ENCODE peak calls at places on chromosomes 1 and 21, in six cellular contexts. One of them, this sample, is unnamed. For H3K79me2, the result is how much of the 10 kb centered on the place peaks cover.

GRCh38 chr1:230681599-230681998 is 32.3 kb downstream of the AGT start:
- DNase-seq in hepatocyte: peak
- DNase-seq in PC-3: peak
- DNase-seq in HCT116: peak
- DNase-seq in OCI-LY7: no peak
- DNase-seq in neural progenitor cell: no peak
- DNase-seq in this sample: peak

GRCh38 chr1:6273380-6273891 is 12.5 kb upstream of the GPR153 start:
- DNase-seq in hepatocyte: peak
- DNase-seq in PC-3: peak
- DNase-seq in HCT116: no peak
- DNase-seq in OCI-LY7: no peak
- DNase-seq in neural progenitor cell: peak
- DNase-seq in this sample: peak

GRCh38 chr1:203673550-203674411 is 47.1 kb downstream of the ATP2B4 start:
- DNase-seq in hepatocyte: peak
- DNase-seq in PC-3: peak
- DNase-seq in HCT116: peak
- DNase-seq in OCI-LY7: peak
- DNase-seq in neural progenitor cell: no peak
- DNase-seq in this sample: peak

GRCh38 chr21:36254106-36254941 is 65.7 kb upstream of the MORC3 start:
- DNase-seq in hepatocyte: no peak
- DNase-seq in PC-3: no peak
- DNase-seq in HCT116: no peak
- DNase-seq in OCI-LY7: peak
- DNase-seq in neural progenitor cell: peak
- DNase-seq in this sample: no peak

GRCh38 chr21:27306821-27307746 is 340.2 kb upstream of the ADAMTS5 start:
- DNase-seq in hepatocyte: no peak
- DNase-seq in PC-3: no peak
- DNase-seq in HCT116: no peak
- DNase-seq in OCI-LY7: no peak
- DNase-seq in neural progenitor cell: no peak
- DNase-seq in this sample: peak

GRCh38 chr1:5910276-5910620 is 82.0 kb downstream of the NPHP4 start:
- DNase-seq in hepatocyte: no peak
- DNase-seq in PC-3: no peak
- DNase-seq in HCT116: no peak
- DNase-seq in OCI-LY7: no peak
- DNase-seq in neural progenitor cell: no peak
- DNase-seq in this sample: no peak

GRCh38 chr1:227775841-227776240 is 39.6 kb upstream of the PRSS38 start:
- DNase-seq in hepatocyte: no peak
- DNase-seq in PC-3: no peak
- DNase-seq in HCT116: no peak
- DNase-seq in OCI-LY7: no peak
- DNase-seq in neural progenitor cell: no peak
- DNase-seq in this sample: peak

GRCh38 chr1:6275826-6276764 is 15.2 kb upstream of the GPR153 start:
- DNase-seq in hepatocyte: peak
- DNase-seq in PC-3: no peak
- DNase-seq in HCT116: no peak
- DNase-seq in OCI-LY7: no peak
- DNase-seq in neural progenitor cell: no peak
- DNase-seq in this sample: peak

GRCh38 chr21:16420086-16420724 is 690.4 kb downstream of the USP25 start:
- DNase-seq in hepatocyte: peak
- DNase-seq in PC-3: no peak
- DNase-seq in HCT116: no peak
- DNase-seq in OCI-LY7: no peak
- DNase-seq in neural progenitor cell: no peak
- DNase-seq in this sample: peak

GRCh38 chr1:63674238-63674864 is 81.1 kb downstream of the PGM1 start:
- DNase-seq in hepatocyte: peak
- DNase-seq in PC-3: peak
- DNase-seq in HCT116: peak
- DNase-seq in OCI-LY7: peak
- DNase-seq in neural progenitor cell: peak
- DNase-seq in this sample: peak

GRCh38 chr1:58922302-58923089 is 138.6 kb upstream of the JUN start:
- DNase-seq in hepatocyte: peak
- DNase-seq in PC-3: no peak
- DNase-seq in HCT116: no peak
- DNase-seq in OCI-LY7: no peak
- DNase-seq in neural progenitor cell: no peak
- DNase-seq in this sample: no peak

GRCh38 chr1:40622051-40622450 is 43.4 kb downstream of the RIMS3 start:
- DNase-seq in hepatocyte: no peak
- DNase-seq in PC-3: no peak
- DNase-seq in HCT116: no peak
- DNase-seq in OCI-LY7: no peak
- DNase-seq in neural progenitor cell: no peak
- DNase-seq in this sample: no peak

GRCh38 chr1:234044079-234044478 is 139.6 kb downstream of the SLC35F3 start:
- DNase-seq in hepatocyte: no peak
- DNase-seq in PC-3: no peak
- DNase-seq in HCT116: no peak
- DNase-seq in OCI-LY7: no peak
- DNase-seq in neural progenitor cell: no peak
- DNase-seq in this sample: no peak

GRCh38 chr1:209884665-209885117 is 53.3 kb upstream of the SYT14 start:
- DNase-seq in hepatocyte: peak
- DNase-seq in PC-3: peak
- DNase-seq in HCT116: peak
- DNase-seq in OCI-LY7: no peak
- DNase-seq in neural progenitor cell: no peak
- DNase-seq in this sample: peak

GRCh38 chr1:206693029-206693428 is 8.3 kb downstream of the MAPKAPK2 start:
- DNase-seq in hepatocyte: no peak
- DNase-seq in PC-3: peak
- DNase-seq in HCT116: no peak
- DNase-seq in OCI-LY7: no peak
- DNase-seq in neural progenitor cell: no peak
- DNase-seq in this sample: peak

GRCh38 chr21:42670884-42671283 is 17.5 kb downstream of the PDE9A start:
- DNase-seq in hepatocyte: no peak
- DNase-seq in PC-3: no peak
- DNase-seq in HCT116: no peak
- DNase-seq in OCI-LY7: peak
- DNase-seq in neural progenitor cell: no peak
- DNase-seq in this sample: no peak

GRCh38 chr1:103945774-103946173 is 196.1 kb downstream of the AMY1C start:
- DNase-seq in hepatocyte: no peak
- DNase-seq in PC-3: no peak
- DNase-seq in HCT116: no peak
- DNase-seq in OCI-LY7: no peak
- DNase-seq in neural progenitor cell: no peak
- DNase-seq in this sample: no peak

GRCh38 chr1:68791800-68792199 is 294.9 kb upstream of the DEPDC1 start:
- DNase-seq in hepatocyte: no peak
- DNase-seq in PC-3: no peak
- DNase-seq in HCT116: peak
- DNase-seq in OCI-LY7: no peak
- DNase-seq in neural progenitor cell: peak
- DNase-seq in this sample: no peak

GRCh38 chr1:54158071-54158470 is 5.3 kb upstream of the CDCP2 start:
- DNase-seq in hepatocyte: no peak
- DNase-seq in PC-3: peak
- DNase-seq in HCT116: peak
- DNase-seq in OCI-LY7: no peak
- DNase-seq in neural progenitor cell: no peak
- DNase-seq in this sample: peak

GRCh38 chr1:67463298-67463960 is 33.2 kb upstream of the SERBP1 start:
- DNase-seq in hepatocyte: no peak
- DNase-seq in PC-3: no peak
- DNase-seq in HCT116: no peak
- DNase-seq in OCI-LY7: no peak
- DNase-seq in neural progenitor cell: peak
- DNase-seq in this sample: no peak

GRCh38 chr1:234371414-234371813 is 1.8 kb upstream of the COA6 start:
- DNase-seq in hepatocyte: no peak
- DNase-seq in PC-3: peak
- DNase-seq in HCT116: no peak
- DNase-seq in OCI-LY7: no peak
- DNase-seq in neural progenitor cell: no peak
- DNase-seq in this sample: no peak

GRCh38 chr1:61132176-61133047 is 50.1 kb downstream of the NFIA start:
- DNase-seq in hepatocyte: peak
- DNase-seq in PC-3: no peak
- DNase-seq in HCT116: no peak
- DNase-seq in OCI-LY7: no peak
- DNase-seq in neural progenitor cell: peak
- DNase-seq in this sample: peak

GRCh38 chr1:212125654-212126053 is 90.1 kb downstream of the DTL start:
- DNase-seq in hepatocyte: no peak
- DNase-seq in PC-3: no peak
- DNase-seq in HCT116: no peak
- DNase-seq in OCI-LY7: no peak
- DNase-seq in neural progenitor cell: no peak
- DNase-seq in this sample: no peak

GRCh38 chr1:242129103-242129502 is 130.2 kb upstream of the MAP1LC3C start:
- DNase-seq in hepatocyte: peak
- DNase-seq in PC-3: peak
- DNase-seq in HCT116: peak
- DNase-seq in OCI-LY7: peak
- DNase-seq in neural progenitor cell: peak
- DNase-seq in this sample: peak

DNA sequence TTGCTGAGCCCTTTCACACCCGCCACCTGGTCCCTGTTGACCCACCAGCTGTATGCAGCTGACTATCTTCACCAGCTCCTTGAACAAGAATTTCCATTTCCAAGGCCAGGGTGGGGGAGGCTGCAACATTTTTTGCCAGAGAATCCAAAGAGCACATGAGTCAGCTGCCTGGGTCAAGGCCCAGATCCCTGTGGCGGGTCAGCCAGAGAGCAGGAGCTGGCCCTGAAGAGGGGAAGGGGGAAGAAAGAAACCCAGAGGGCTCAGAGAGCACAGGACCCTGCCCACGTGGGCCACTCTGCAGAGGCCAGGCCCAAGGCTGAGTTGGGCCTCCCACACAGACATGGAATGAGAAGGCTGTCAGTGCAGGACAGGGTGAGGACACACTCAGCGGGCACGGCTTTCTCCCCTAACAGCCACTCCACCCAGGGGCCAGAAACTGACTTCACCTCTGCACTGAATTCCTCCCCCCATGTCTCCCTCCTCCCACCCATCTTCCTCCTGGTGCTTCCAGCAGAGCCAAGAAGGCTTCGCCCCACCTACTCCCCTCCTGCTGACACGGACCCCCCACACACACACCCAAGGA is 28.9 kb downstream of the S100A6 start:
- DNase-seq in hepatocyte: peak
- DNase-seq in PC-3: peak
- DNase-seq in HCT116: no peak
- DNase-seq in OCI-LY7: no peak
- DNase-seq in neural progenitor cell: no peak
- DNase-seq in this sample: peak
- TF ChIP-seq EZH2phosphoT487 in hepatocyte: no peak
- TF ChIP-seq EZH2phosphoT487 in PC-3: no peak
- TF ChIP-seq EZH2phosphoT487 in HCT116: no peak
- TF ChIP-seq EZH2phosphoT487 in OCI-LY7: no peak
- TF ChIP-seq EZH2phosphoT487 in neural progenitor cell: no peak
- TF ChIP-seq EZH2phosphoT487 in this sample: no peak

DNA sequence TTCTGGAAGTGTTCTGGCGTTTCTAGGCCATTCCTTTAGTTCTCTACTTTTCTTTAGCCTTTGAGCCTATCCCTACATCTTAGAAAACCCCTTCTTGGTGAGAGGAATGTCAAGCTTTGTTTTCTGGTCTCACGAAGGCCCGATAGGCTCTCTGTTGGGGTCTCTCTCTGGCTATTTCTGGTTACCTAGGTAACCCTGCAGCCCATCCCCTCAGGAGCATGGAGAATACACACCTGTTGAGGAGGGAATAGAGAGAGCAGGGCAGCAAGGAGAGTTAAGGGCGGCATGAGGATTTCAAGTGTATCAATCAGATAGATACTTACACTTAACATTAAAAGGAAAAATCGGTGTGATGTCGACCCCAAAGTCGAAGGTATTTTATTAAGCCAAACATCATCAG is 45.7 kb downstream of the LRRC8D start:
- DNase-seq in hepatocyte: no peak
- DNase-seq in PC-3: no peak
- DNase-seq in HCT116: no peak
- DNase-seq in OCI-LY7: no peak
- DNase-seq in neural progenitor cell: peak
- DNase-seq in this sample: no peak
- H3K79me2 ChIP-seq in hepatocyte: under half
- H3K79me2 ChIP-seq in PC-3: under half
- H3K79me2 ChIP-seq in HCT116: under half
- H3K79me2 ChIP-seq in OCI-LY7: under half
- H3K79me2 ChIP-seq in neural progenitor cell: under half
- H3K79me2 ChIP-seq in this sample: under half

DNA sequence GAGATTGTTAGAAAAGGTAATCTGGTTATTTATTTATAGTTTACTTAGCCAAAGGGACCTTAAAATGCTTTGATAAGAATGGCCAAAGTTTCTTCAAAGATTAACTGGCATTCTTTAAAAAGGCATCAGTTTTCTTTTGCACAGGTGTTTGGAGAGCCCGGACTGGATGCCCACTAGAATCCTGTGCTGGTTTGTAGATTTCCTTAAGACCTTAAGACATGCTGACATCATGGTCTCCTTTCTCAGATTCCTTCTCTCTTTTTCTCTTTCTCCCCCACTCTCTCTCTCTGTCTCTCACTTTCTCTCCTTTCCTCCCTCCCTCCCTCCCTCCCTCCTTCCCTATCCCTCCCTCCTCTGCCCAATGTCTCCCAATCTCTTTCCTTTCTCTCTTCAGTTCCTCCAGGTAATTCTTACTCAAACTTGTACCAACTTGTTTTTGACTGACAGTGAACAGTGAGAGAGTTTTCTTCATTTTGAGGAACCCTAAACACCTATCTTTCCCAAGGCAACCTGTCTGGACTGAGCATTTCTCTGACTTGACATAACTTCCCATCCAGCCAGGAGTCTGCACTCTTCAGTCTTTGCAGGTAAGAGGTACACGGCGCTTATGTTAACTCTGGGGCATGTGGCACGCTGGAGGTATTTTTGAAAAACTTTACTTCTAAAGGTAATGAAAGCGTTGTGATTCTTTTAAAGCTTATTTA is at the start of gene KCNJ15:
- DNase-seq in hepatocyte: no peak
- DNase-seq in PC-3: no peak
- DNase-seq in HCT116: no peak
- DNase-seq in OCI-LY7: no peak
- DNase-seq in neural progenitor cell: no peak
- DNase-seq in this sample: no peak
- H3K27ac ChIP-seq in hepatocyte: no peak
- H3K27ac ChIP-seq in PC-3: no peak
- H3K27ac ChIP-seq in HCT116: no peak
- H3K27ac ChIP-seq in OCI-LY7: no peak
- H3K27ac ChIP-seq in neural progenitor cell: no peak
- H3K27ac ChIP-seq in this sample: no peak

DNA sequence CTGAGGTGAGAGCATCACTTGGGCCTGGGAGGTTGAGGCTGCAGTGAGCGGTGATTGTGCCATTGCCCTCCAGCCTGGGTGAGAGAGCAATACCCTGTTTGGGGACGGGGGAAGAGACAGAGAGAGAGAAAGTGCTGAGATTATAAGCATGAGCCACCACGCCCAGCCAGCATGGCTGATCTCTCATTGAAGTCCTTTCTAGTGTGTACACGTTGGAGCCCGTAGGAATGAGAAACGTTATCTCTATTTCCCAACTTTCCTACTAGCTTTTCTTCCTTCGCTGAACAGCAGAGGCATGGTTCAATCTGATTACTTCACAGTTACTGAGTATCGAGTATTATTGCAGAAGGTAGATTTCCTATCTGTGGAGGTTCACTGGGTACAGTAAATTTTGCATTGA is 4.5 kb downstream of the PEX14 start:
- DNase-seq in hepatocyte: no peak
- DNase-seq in PC-3: no peak
- DNase-seq in HCT116: no peak
- DNase-seq in OCI-LY7: no peak
- DNase-seq in neural progenitor cell: no peak
- DNase-seq in this sample: no peak
- TF ChIP-seq EZH2phosphoT487 in hepatocyte: no peak
- TF ChIP-seq EZH2phosphoT487 in PC-3: no peak
- TF ChIP-seq EZH2phosphoT487 in HCT116: no peak
- TF ChIP-seq EZH2phosphoT487 in OCI-LY7: no peak
- TF ChIP-seq EZH2phosphoT487 in neural progenitor cell: no peak
- TF ChIP-seq EZH2phosphoT487 in this sample: no peak

This sample was measured in GM23248.